ENCODE peak calls at places on chromosomes 11 and 22, in four cellular contexts. Z is RPMI7951, Q is GM23338, W is EL. D is an unnamed sample.
A peak's percentile ranks its signal among the peaks of the same experiment; 100 is the strongest.

GRCh38 chr22:20964799-20965103 is 2.3 kb upstream of the AIFM3 start:
- DNase-seq in Q (no peak), W (no peak), Z (no peak), D (peak; percentile 52)

GRCh38 chr11:65593518-65594414 is 1.8 kb downstream of the KCNK7 start:
- DNase-seq in W (no peak), Q (peak; percentile 83), Z (no peak), D (peak; percentile 83)

GRCh38 chr11:113314389-113315301 is at the start of gene TTC12:
- DNase-seq in W (peak; percentile 92), Z (peak; percentile 92), Q (peak; percentile 98), D (peak; percentile 94)

GRCh38 chr11:116933961-116934360 is 96.5 kb upstream of the APOA1 start:
- DNase-seq in Z (no peak), Q (no peak), W (no peak), D (no peak)

GRCh38 chr22:39220897-39221850 is 23.6 kb downstream of the PDGFB start:
- DNase-seq in Q (no peak), W (peak; percentile 30), Z (peak; percentile 39), D (no peak)

GRCh38 chr11:100727410-100727809 is 40.3 kb downstream of the ARHGAP42 start:
- DNase-seq in W (no peak), Z (peak; percentile 78), Q (no peak), D (no peak)

GRCh38 chr11:73001615-73002014 is 140.5 kb downstream of the FCHSD2 start:
- DNase-seq in Q (no peak), Z (no peak), W (peak; percentile 6), D (no peak)

GRCh38 chr11:108713076-108713790 is 48.4 kb downstream of the DDX10 start:
- DNase-seq in W (peak; percentile 41), Z (peak; percentile 58), Q (no peak), D (no peak)

GRCh38 chr11:60925685-60926267 is 1.5 kb downstream of the TMEM132A start:
- DNase-seq in Q (no peak), W (peak; percentile 88), Z (peak; percentile 66), D (no peak)

GRCh38 chr11:102830328-102830727 is 13.1 kb downstream of the MMP3 start:
- DNase-seq in W (peak; percentile 39), Z (no peak), Q (no peak), D (no peak)

GRCh38 chr11:60950933-60951610 is 904 bp downstream of the SLC15A3 start:
- DNase-seq in Z (no peak), W (peak; percentile 26), Q (peak; percentile 65), D (peak; percentile 42)

GRCh38 chr22:47053865-47054185 is 291.4 kb downstream of the TBC1D22A start:
- DNase-seq in Z (no peak), Q (no peak), W (peak; percentile 24), D (no peak)

GRCh38 chr11:47406896-47407745 is 1.3 kb upstream of the SLC39A13 start:
- DNase-seq in Q (peak; percentile 80), W (no peak), Z (no peak), D (no peak)

GRCh38 chr11:279040-279965 is 1.1 kb downstream of the NLRP6 start:
- DNase-seq in Q (no peak), W (no peak), Z (no peak), D (no peak)

GRCh38 chr11:66007201-66007634 is 4.6 kb upstream of the CST6 start:
- DNase-seq in Q (no peak), Z (no peak), W (no peak), D (no peak)

GRCh38 chr22:45201678-45202332 is 38.1 kb downstream of the NUP50 start:
- DNase-seq in W (peak; percentile 43), Q (no peak), Z (no peak), D (no peak)

GRCh38 chr22:42913874-42914510 is 56.9 kb upstream of the ARFGAP3 start:
- DNase-seq in Q (no peak), W (no peak), Z (no peak), D (no peak)

GRCh38 chr22:30036656-30037055 is 43.6 kb upstream of the HORMAD2 start:
- DNase-seq in Q (no peak), W (peak; percentile 53), Z (peak; percentile 8), D (no peak)

GRCh38 chr11:76635991-76636520 is 34.5 kb downstream of the LRRC32 start:
- DNase-seq in Q (no peak), W (no peak), Z (no peak), D (no peak)

GRCh38 chr11:130738618-130739017 is 177.7 kb downstream of the SNX19 start:
- DNase-seq in Z (peak; percentile 46), Q (no peak), W (peak; percentile 76), D (no peak)

GRCh38 chr11:14374922-14375630 is 16.1 kb upstream of the RRAS2 start:
- DNase-seq in W (no peak), Z (no peak), Q (peak; percentile 73), D (peak; percentile 36)

GRCh38 chr11:70212227-70212811 is 9.2 kb downstream of the FADD start:
- DNase-seq in Z (no peak), W (no peak), Q (peak; percentile 71), D (no peak)

GRCh38 chr22:36352775-36353507 is 34.8 kb downstream of the MYH9 start:
- DNase-seq in W (peak; percentile 60), Q (peak; percentile 25), Z (no peak), D (no peak)

GRCh38 chr11:19244084-19244483 is 3.3 kb upstream of the E2F8 start:
- DNase-seq in Q (no peak), Z (no peak), W (no peak), D (no peak)

GRCh38 chr11:50379484-50379883 is 346.8 kb downstream of the OR4C45 start:
- DNase-seq in Q (no peak), Z (no peak), W (no peak), D (no peak)

GRCh38 chr11:2578934-2579280 is 120.9 kb downstream of the KCNQ1OT1 start:
- DNase-seq in W (no peak), Z (no peak), Q (no peak), D (no peak)

GRCh38 chr22:39352301-39352867 is 2.6 kb downstream of the SYNGR1 start:
- DNase-seq in Q (no peak), Z (peak; percentile 37), W (no peak), D (no peak)

GRCh38 chr11:1480191-1480554 is 6.4 kb downstream of the MOB2 start:
- DNase-seq in Q (no peak), Z (no peak), W (no peak), D (no peak)

GRCh38 chr22:37012262-37012904 is 6.9 kb downstream of the TST start:
- DNase-seq in Q (no peak), W (no peak), Z (no peak), D (no peak)

GRCh38 chr22:32887293-32887692 is 85.8 kb downstream of the TIMP3 start:
- DNase-seq in Z (no peak), Q (no peak), W (no peak), D (no peak)

GRCh38 chr22:30270841-30271240 is 4.2 kb upstream of the OSM start:
- DNase-seq in Z (peak; percentile 82), W (peak; percentile 44), Q (no peak), D (no peak)

GRCh38 chr22:19619144-19620009 is 94.9 kb upstream of the SEPTIN5 start:
- DNase-seq in Z (no peak), W (no peak), Q (no peak), D (no peak)

GRCh38 chr11:15660496-15660895 is 545.8 kb downstream of the INSC start:
- DNase-seq in Z (no peak), Q (no peak), W (no peak), D (no peak)

GRCh38 chr11:99352642-99353041 is 331.9 kb downstream of the CNTN5 start:
- DNase-seq in W (no peak), Q (no peak), Z (no peak), D (no peak)

GRCh38 chr11:131785801-131786200 is 415.4 kb downstream of the NTM start:
- DNase-seq in Q (no peak), W (no peak), Z (no peak), D (no peak)

GRCh38 chr11:118911113-118911879 is 14.4 kb downstream of the BCL9L start:
- DNase-seq in Q (peak; percentile 62), Z (peak; percentile 66), W (peak; percentile 77), D (no peak)

GRCh38 chr11:108498046-108498815 is at the start of gene POGLUT3:
- DNase-seq in Q (peak; percentile 76), Z (peak; percentile 79), W (peak; percentile 76), D (peak; percentile 85)

GRCh38 chr22:27937453-27937852 is 18.4 kb upstream of the PITPNB start:
- DNase-seq in W (no peak), Q (no peak), Z (no peak), D (no peak)

D was measured in iPS-NIHi11.